ENCODE peak calls at places on chromosomes 4 and X, in four cellular contexts. One of them, this sample, is unnamed.

GRCh38 chr4:168021666-168022065 is 70.7 kb upstream of the ANXA10 start:
- DNase-seq in GM12878: no peak
- DNase-seq in K562: no peak
- DNase-seq in HepG2: no peak
- DNase-seq in this sample: no peak

GRCh38 chr4:5719329-5720055 is 8.5 kb downstream of the EVC start:
- DNase-seq in HepG2: no peak
- DNase-seq in K562: no peak
- DNase-seq in GM12878: no peak
- DNase-seq in this sample: no peak

GRCh38 chr4:64584981-64585557 is 175.8 kb upstream of the TECRL start:
- DNase-seq in GM12878: no peak
- DNase-seq in HepG2: peak
- DNase-seq in K562: peak
- DNase-seq in this sample: peak

GRCh38 chrX:26007462-26007861 is 130.7 kb upstream of the MAGEB18 start:
- DNase-seq in K562: no peak
- DNase-seq in HepG2: no peak
- DNase-seq in GM12878: no peak
- DNase-seq in this sample: no peak

GRCh38 chrX:31266172-31267076 is 194.6 kb upstream of the FTHL17 start:
- DNase-seq in K562: peak
- DNase-seq in HepG2: peak
- DNase-seq in GM12878: no peak
- DNase-seq in this sample: peak

GRCh38 chrX:111131572-111131971 is 35.6 kb downstream of the PAK3 start:
- DNase-seq in K562: no peak
- DNase-seq in HepG2: no peak
- DNase-seq in GM12878: no peak
- DNase-seq in this sample: no peak

GRCh38 chrX:21770631-21771321 is 12.9 kb upstream of the SMPX start:
- DNase-seq in HepG2: peak
- DNase-seq in GM12878: no peak
- DNase-seq in K562: no peak
- DNase-seq in this sample: peak

GRCh38 chr4:152808670-152809069 is 28.9 kb downstream of the ARFIP1 start:
- DNase-seq in K562: no peak
- DNase-seq in GM12878: no peak
- DNase-seq in HepG2: peak
- DNase-seq in this sample: peak

GRCh38 chrX:13123857-13124345 is 79.5 kb upstream of the FAM9C start:
- DNase-seq in K562: no peak
- DNase-seq in GM12878: no peak
- DNase-seq in HepG2: peak
- DNase-seq in this sample: no peak

GRCh38 chr4:182074139-182074538 is 169.1 kb upstream of the TENM3 start:
- DNase-seq in GM12878: no peak
- DNase-seq in HepG2: no peak
- DNase-seq in K562: no peak
- DNase-seq in this sample: no peak

GRCh38 chr4:17165256-17165655 is 266.8 kb upstream of the LDB2 start:
- DNase-seq in HepG2: no peak
- DNase-seq in GM12878: no peak
- DNase-seq in K562: no peak
- DNase-seq in this sample: no peak

GRCh38 chrX:13750204-13750603 is 15.7 kb downstream of the OFD1 start:
- DNase-seq in K562: no peak
- DNase-seq in GM12878: no peak
- DNase-seq in HepG2: peak
- DNase-seq in this sample: no peak

GRCh38 chr4:151485541-151486131 is 76.7 kb downstream of the FHIP1A start:
- DNase-seq in K562: no peak
- DNase-seq in GM12878: no peak
- DNase-seq in HepG2: no peak
- DNase-seq in this sample: no peak

GRCh38 chr4:25002679-25003078 is 28.1 kb downstream of the LGI2 start:
- DNase-seq in GM12878: no peak
- DNase-seq in HepG2: no peak
- DNase-seq in K562: no peak
- DNase-seq in this sample: no peak

GRCh38 chrX:33447285-33447684 is 235.9 kb upstream of the DMD start:
- DNase-seq in K562: no peak
- DNase-seq in GM12878: no peak
- DNase-seq in HepG2: no peak
- DNase-seq in this sample: no peak

GRCh38 chr4:77015390-77015789 is 60.4 kb downstream of the CCNI start:
- DNase-seq in HepG2: no peak
- DNase-seq in GM12878: no peak
- DNase-seq in K562: no peak
- DNase-seq in this sample: no peak

GRCh38 chr4:139696491-139696890 is 30.9 kb downstream of the MGST2 start:
- DNase-seq in K562: no peak
- DNase-seq in GM12878: no peak
- DNase-seq in HepG2: no peak
- DNase-seq in this sample: no peak

GRCh38 chrX:37697169-37697760 is 11.7 kb downstream of the XK start:
- DNase-seq in GM12878: no peak
- DNase-seq in K562: no peak
- DNase-seq in HepG2: no peak
- DNase-seq in this sample: no peak

GRCh38 chr4:98861100-98861499 is 67.8 kb downstream of the EIF4E start:
- DNase-seq in HepG2: no peak
- DNase-seq in K562: peak
- DNase-seq in GM12878: no peak
- DNase-seq in this sample: no peak

GRCh38 chrX:20438871-20439526 is 172.3 kb upstream of the RPS6KA3 start:
- DNase-seq in K562: no peak
- DNase-seq in HepG2: peak
- DNase-seq in GM12878: no peak
- DNase-seq in this sample: no peak

GRCh38 chrX:134711135-134711941 is 53.1 kb upstream of the PLAC1 start:
- DNase-seq in HepG2: no peak
- DNase-seq in K562: no peak
- DNase-seq in GM12878: no peak
- DNase-seq in this sample: no peak

GRCh38 chrX:13373027-13373806 is 53.4 kb upstream of the ATXN3L start:
- DNase-seq in K562: no peak
- DNase-seq in GM12878: no peak
- DNase-seq in HepG2: no peak
- DNase-seq in this sample: no peak

GRCh38 chrX:151488677-151489076 is 74.8 kb upstream of the PASD1 start:
- DNase-seq in GM12878: no peak
- DNase-seq in K562: peak
- DNase-seq in HepG2: peak
- DNase-seq in this sample: peak

GRCh38 chrX:95716841-95717240 is 967.8 kb upstream of the DIAPH2 start:
- DNase-seq in GM12878: no peak
- DNase-seq in HepG2: no peak
- DNase-seq in K562: no peak
- DNase-seq in this sample: no peak

GRCh38 chrX:50327235-50327634 is 122.7 kb downstream of the CCNB3 start:
- DNase-seq in GM12878: no peak
- DNase-seq in K562: no peak
- DNase-seq in HepG2: no peak
- DNase-seq in this sample: no peak

GRCh38 chr4:8353912-8354453 is 84.4 kb downstream of the HTRA3 start:
- DNase-seq in HepG2: no peak
- DNase-seq in GM12878: no peak
- DNase-seq in K562: no peak
- DNase-seq in this sample: no peak

GRCh38 chr4:24816797-24817196 is 21.4 kb downstream of the SOD3 start:
- DNase-seq in GM12878: no peak
- DNase-seq in K562: no peak
- DNase-seq in HepG2: no peak
- DNase-seq in this sample: no peak

GRCh38 chr4:37268311-37268710 is 23.8 kb downstream of the NWD2 start:
- DNase-seq in GM12878: no peak
- DNase-seq in K562: no peak
- DNase-seq in HepG2: no peak
- DNase-seq in this sample: no peak

GRCh38 chr4:150209140-150209829 is 131.0 kb downstream of the DCLK2 start:
- DNase-seq in K562: peak
- DNase-seq in GM12878: no peak
- DNase-seq in HepG2: peak
- DNase-seq in this sample: peak

GRCh38 chrX:131063613-131064012 is 5.5 kb downstream of the ARHGAP36 start:
- DNase-seq in K562: peak
- DNase-seq in HepG2: no peak
- DNase-seq in GM12878: no peak
- DNase-seq in this sample: no peak

GRCh38 chr4:20544645-20545044 is 155.6 kb upstream of the PACRGL start:
- DNase-seq in GM12878: no peak
- DNase-seq in K562: no peak
- DNase-seq in HepG2: peak
- DNase-seq in this sample: no peak

GRCh38 chr4:111501946-111502345 is 643.3 kb upstream of the FAM241A start:
- DNase-seq in HepG2: no peak
- DNase-seq in GM12878: no peak
- DNase-seq in K562: no peak
- DNase-seq in this sample: no peak

GRCh38 chr4:111510535-111510934 is 634.7 kb upstream of the FAM241A start:
- DNase-seq in GM12878: no peak
- DNase-seq in HepG2: no peak
- DNase-seq in K562: no peak
- DNase-seq in this sample: no peak

GRCh38 chr4:111512081-111512774 is 633.0 kb upstream of the FAM241A start:
- DNase-seq in HepG2: no peak
- DNase-seq in GM12878: no peak
- DNase-seq in K562: no peak
- DNase-seq in this sample: no peak

GRCh38 chr4:111500871-111501270 is 644.4 kb upstream of the FAM241A start:
- DNase-seq in HepG2: no peak
- DNase-seq in GM12878: no peak
- DNase-seq in K562: no peak
- DNase-seq in this sample: no peak

DNA sequence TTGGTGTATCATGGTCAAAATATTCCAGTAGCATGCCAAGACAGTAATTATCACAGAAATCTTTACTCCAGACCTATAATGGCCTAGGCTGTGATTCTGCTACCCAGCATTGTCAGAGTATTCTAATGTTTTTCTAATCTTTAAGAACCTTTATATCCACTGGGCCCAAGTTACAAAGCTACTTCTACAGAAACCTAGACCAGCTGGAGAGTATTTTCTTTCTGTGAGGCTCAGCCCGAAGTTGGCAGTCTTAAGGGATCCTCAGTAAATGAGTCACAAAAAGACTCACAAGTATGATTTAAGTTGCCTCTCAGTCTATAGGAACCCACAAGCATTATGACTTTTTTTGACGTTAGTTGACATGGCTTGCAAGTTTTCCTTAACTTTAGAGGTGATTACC is 638.5 kb upstream of the FAM241A start:
- DNase-seq in GM12878: no peak
- DNase-seq in HepG2: no peak
- DNase-seq in K562: no peak
- DNase-seq in this sample: no peak
- TF ChIP-seq NR2C2 in GM12878: no peak
- TF ChIP-seq NR2C2 in HepG2: no peak
- TF ChIP-seq NR2C2 in K562: no peak
- TF ChIP-seq NR2C2 in this sample: no peak

GRCh38 chrX:331145-331771 is 12.7 kb upstream of the GTPBP6 start:
- DNase-seq in GM12878: no peak
- DNase-seq in K562: no peak
- DNase-seq in HepG2: no peak
- DNase-seq in this sample: peak
- TF ChIP-seq NR2C2 in GM12878: no peak
- TF ChIP-seq NR2C2 in K562: no peak
- TF ChIP-seq NR2C2 in HepG2: no peak
- TF ChIP-seq NR2C2 in this sample: no peak

GRCh38 chrX:119475389-119476101 is 7.3 kb downstream of the SLC25A5 start:
- DNase-seq in GM12878: no peak
- DNase-seq in K562: no peak
- DNase-seq in HepG2: no peak
- DNase-seq in this sample: no peak

GRCh38 chrX:119474615-119475388 is 6.6 kb downstream of the SLC25A5 start:
- DNase-seq in K562: no peak
- DNase-seq in GM12878: no peak
- DNase-seq in HepG2: no peak
- DNase-seq in this sample: no peak

GRCh38 chrX:119478504-119478903 is 10.3 kb downstream of the SLC25A5 start:
- DNase-seq in GM12878: no peak
- DNase-seq in K562: no peak
- DNase-seq in HepG2: no peak
- DNase-seq in this sample: no peak

GRCh38 chrX:119479845-119480244 is 11.6 kb downstream of the SLC25A5 start:
- DNase-seq in K562: no peak
- DNase-seq in HepG2: no peak
- DNase-seq in GM12878: no peak
- DNase-seq in this sample: no peak

GRCh38 chrX:119477812-119478232 is 9.6 kb downstream of the SLC25A5 start:
- DNase-seq in GM12878: no peak
- DNase-seq in HepG2: peak
- DNase-seq in K562: peak
- DNase-seq in this sample: no peak
- TF ChIP-seq NR2C2 in GM12878: no peak
- TF ChIP-seq NR2C2 in HepG2: peak
- TF ChIP-seq NR2C2 in K562: no peak
- TF ChIP-seq NR2C2 in this sample: no peak

GRCh38 chr4:159191989-159192388 is 89.1 kb downstream of the RAPGEF2 start:
- DNase-seq in K562: peak
- DNase-seq in GM12878: no peak
- DNase-seq in HepG2: peak
- DNase-seq in this sample: no peak
- TF ChIP-seq NR2C2 in K562: no peak
- TF ChIP-seq NR2C2 in GM12878: no peak
- TF ChIP-seq NR2C2 in HepG2: no peak
- TF ChIP-seq NR2C2 in this sample: no peak

DNA sequence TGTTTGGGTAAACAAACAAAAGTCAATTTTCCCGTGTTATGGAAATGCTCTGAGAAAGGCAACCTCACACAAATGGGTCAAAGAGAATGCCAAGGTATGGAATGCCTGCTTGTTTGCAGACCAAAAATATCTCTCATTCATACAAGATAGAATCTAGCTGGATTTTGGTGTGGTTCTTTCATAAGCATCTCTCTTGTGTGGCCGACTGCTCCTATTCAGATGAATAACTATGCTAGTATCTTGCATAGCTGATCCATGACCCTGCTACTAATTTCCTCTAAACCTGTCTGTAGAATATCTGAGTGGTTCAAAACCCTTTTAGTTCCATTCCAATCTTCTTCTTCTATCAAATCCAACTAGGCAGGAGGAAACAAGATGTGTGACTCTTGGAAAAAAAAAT is 28.2 kb upstream of the SORBS2 start:
- DNase-seq in GM12878: no peak
- DNase-seq in K562: no peak
- DNase-seq in HepG2: no peak
- DNase-seq in this sample: no peak
- TF ChIP-seq NR2C2 in GM12878: no peak
- TF ChIP-seq NR2C2 in K562: no peak
- TF ChIP-seq NR2C2 in HepG2: no peak
- TF ChIP-seq NR2C2 in this sample: no peak

GRCh38 chr4:95106408-95106928 is 348.7 kb downstream of the BMPR1B start:
- DNase-seq in HepG2: no peak
- DNase-seq in K562: no peak
- DNase-seq in GM12878: no peak
- DNase-seq in this sample: no peak
- TF ChIP-seq NR2C2 in HepG2: no peak
- TF ChIP-seq NR2C2 in K562: no peak
- TF ChIP-seq NR2C2 in GM12878: no peak
- TF ChIP-seq NR2C2 in this sample: no peak

GRCh38 chr4:173333658-173334084 is 487 bp downstream of the HMGB2 start:
- DNase-seq in GM12878: no peak
- DNase-seq in K562: peak
- DNase-seq in HepG2: peak
- DNase-seq in this sample: peak
- TF ChIP-seq NR2C2 in GM12878: no peak
- TF ChIP-seq NR2C2 in K562: no peak
- TF ChIP-seq NR2C2 in HepG2: no peak
- TF ChIP-seq NR2C2 in this sample: no peak

This sample was measured in WTC11.